ENCODE peak calls at places on chromosomes 16 and 17, in five cellular contexts. One of them, this sample, is unnamed. For H3K9me3, the result is how much of the 10 kb centered on the place peaks cover.

GRCh38 chr16:86956437-86956836 is 360.8 kb downstream of the C16orf95 start:
- DNase-seq in sigmoid colon: peak
- DNase-seq in right lobe of liver: no peak
- DNase-seq in A549: no peak
- DNase-seq in keratinocyte: no peak
- DNase-seq in this sample: no peak

GRCh38 chr17:1091885-1092284 is 87.9 kb downstream of the ABR start:
- DNase-seq in keratinocyte: no peak
- DNase-seq in right lobe of liver: no peak
- DNase-seq in A549: no peak
- DNase-seq in sigmoid colon: no peak
- DNase-seq in this sample: no peak

GRCh38 chr17:336110-337021 is 16.2 kb downstream of the RPH3AL start:
- DNase-seq in right lobe of liver: peak
- DNase-seq in A549: no peak
- DNase-seq in sigmoid colon: peak
- DNase-seq in keratinocyte: no peak
- DNase-seq in this sample: no peak

GRCh38 chr16:13178318-13178717 is 276.9 kb downstream of the SHISA9 start:
- DNase-seq in sigmoid colon: no peak
- DNase-seq in right lobe of liver: no peak
- DNase-seq in A549: no peak
- DNase-seq in keratinocyte: no peak
- DNase-seq in this sample: no peak

GRCh38 chr16:56321571-56321970 is 103.8 kb downstream of the AMFR start:
- DNase-seq in sigmoid colon: no peak
- DNase-seq in right lobe of liver: no peak
- DNase-seq in keratinocyte: no peak
- DNase-seq in A549: no peak
- DNase-seq in this sample: no peak

GRCh38 chr17:50871369-50871768 is 5.2 kb upstream of the TOB1 start:
- DNase-seq in A549: no peak
- DNase-seq in right lobe of liver: no peak
- DNase-seq in sigmoid colon: no peak
- DNase-seq in keratinocyte: no peak
- DNase-seq in this sample: no peak

GRCh38 chr16:19841184-19841583 is 43.5 kb downstream of the GPRC5B start:
- DNase-seq in right lobe of liver: no peak
- DNase-seq in keratinocyte: no peak
- DNase-seq in sigmoid colon: no peak
- DNase-seq in A549: no peak
- DNase-seq in this sample: no peak

GRCh38 chr16:54526916-54527315 is 240.3 kb upstream of the IRX3 start:
- DNase-seq in keratinocyte: no peak
- DNase-seq in right lobe of liver: no peak
- DNase-seq in A549: no peak
- DNase-seq in sigmoid colon: no peak
- DNase-seq in this sample: no peak

GRCh38 chr17:6453279-6454024 is 9.2 kb downstream of the PIMREG start:
- DNase-seq in keratinocyte: no peak
- DNase-seq in A549: no peak
- DNase-seq in sigmoid colon: no peak
- DNase-seq in right lobe of liver: no peak
- DNase-seq in this sample: no peak

GRCh38 chr16:89355686-89356085 is 134.7 kb downstream of the ANKRD11 start:
- DNase-seq in keratinocyte: no peak
- DNase-seq in sigmoid colon: no peak
- DNase-seq in A549: no peak
- DNase-seq in right lobe of liver: no peak
- DNase-seq in this sample: no peak

GRCh38 chr16:70276392-70276791 is 12.9 kb downstream of the AARS1 start:
- DNase-seq in right lobe of liver: no peak
- DNase-seq in A549: no peak
- DNase-seq in sigmoid colon: no peak
- DNase-seq in keratinocyte: no peak
- DNase-seq in this sample: no peak

GRCh38 chr17:48054238-48055185 is 6.4 kb downstream of the NFE2L1 start:
- DNase-seq in A549: no peak
- DNase-seq in keratinocyte: peak
- DNase-seq in sigmoid colon: peak
- DNase-seq in right lobe of liver: peak
- DNase-seq in this sample: no peak

GRCh38 chr17:36851230-36851629 is 86.0 kb upstream of the LHX1 start:
- DNase-seq in right lobe of liver: no peak
- DNase-seq in keratinocyte: peak
- DNase-seq in A549: peak
- DNase-seq in sigmoid colon: no peak
- DNase-seq in this sample: no peak

GRCh38 chr17:40563371-40564052 is 1.8 kb downstream of the CCR7 start:
- DNase-seq in keratinocyte: no peak
- DNase-seq in right lobe of liver: no peak
- DNase-seq in sigmoid colon: no peak
- DNase-seq in A549: no peak
- DNase-seq in this sample: no peak

GRCh38 chr17:77332034-77332971 is 191.5 kb downstream of the SEC14L1 start:
- DNase-seq in right lobe of liver: no peak
- DNase-seq in keratinocyte: no peak
- DNase-seq in A549: no peak
- DNase-seq in sigmoid colon: peak
- DNase-seq in this sample: peak

GRCh38 chr17:41792835-41793748 is 6.6 kb upstream of the JUP start:
- DNase-seq in sigmoid colon: no peak
- DNase-seq in keratinocyte: peak
- DNase-seq in A549: peak
- DNase-seq in right lobe of liver: no peak
- DNase-seq in this sample: no peak

GRCh38 chr17:76453431-76453743 is 435 bp upstream of the UBE2O start:
- DNase-seq in right lobe of liver: no peak
- DNase-seq in A549: no peak
- DNase-seq in keratinocyte: no peak
- DNase-seq in sigmoid colon: no peak
- DNase-seq in this sample: no peak

GRCh38 chr17:38469875-38470274 is 41.6 kb downstream of the ARHGAP23 start:
- DNase-seq in keratinocyte: no peak
- DNase-seq in sigmoid colon: no peak
- DNase-seq in A549: no peak
- DNase-seq in right lobe of liver: no peak
- DNase-seq in this sample: no peak

GRCh38 chr17:66893382-66893781 is 58.5 kb downstream of the CACNG5 start:
- DNase-seq in A549: no peak
- DNase-seq in right lobe of liver: no peak
- DNase-seq in keratinocyte: no peak
- DNase-seq in sigmoid colon: no peak
- DNase-seq in this sample: no peak

GRCh38 chr16:29012913-29013641 is 28.2 kb downstream of the LAT start:
- DNase-seq in keratinocyte: no peak
- DNase-seq in right lobe of liver: no peak
- DNase-seq in sigmoid colon: no peak
- DNase-seq in A549: no peak
- DNase-seq in this sample: no peak

GRCh38 chr16:20889625-20890275 is 10.4 kb downstream of the DCUN1D3 start:
- DNase-seq in sigmoid colon: no peak
- DNase-seq in A549: no peak
- DNase-seq in right lobe of liver: no peak
- DNase-seq in keratinocyte: no peak
- DNase-seq in this sample: no peak

GRCh38 chr17:633133-633532 is 81.5 kb downstream of the VPS53 start:
- DNase-seq in A549: no peak
- DNase-seq in sigmoid colon: no peak
- DNase-seq in keratinocyte: no peak
- DNase-seq in right lobe of liver: no peak
- DNase-seq in this sample: no peak

GRCh38 chr17:78879679-78880186 is 23.3 kb downstream of the CEP295NL start:
- DNase-seq in right lobe of liver: peak
- DNase-seq in keratinocyte: no peak
- DNase-seq in A549: no peak
- DNase-seq in sigmoid colon: peak
- DNase-seq in this sample: no peak

GRCh38 chr17:49371178-49371834 is 9.3 kb upstream of the ZNF652 start:
- DNase-seq in right lobe of liver: no peak
- DNase-seq in keratinocyte: no peak
- DNase-seq in sigmoid colon: peak
- DNase-seq in A549: no peak
- DNase-seq in this sample: no peak

GRCh38 chr16:85422374-85423185 is 190.5 kb upstream of the GSE1 start:
- DNase-seq in right lobe of liver: peak
- DNase-seq in keratinocyte: no peak
- DNase-seq in A549: no peak
- DNase-seq in sigmoid colon: peak
- DNase-seq in this sample: peak

GRCh38 chr17:64732336-64733006 is 70.4 kb upstream of the SMURF2 start:
- DNase-seq in A549: peak
- DNase-seq in sigmoid colon: no peak
- DNase-seq in keratinocyte: no peak
- DNase-seq in right lobe of liver: peak
- DNase-seq in this sample: no peak

GRCh38 chr17:58352843-58353719 is 1.1 kb upstream of the SUPT4H1 start:
- DNase-seq in A549: no peak
- DNase-seq in sigmoid colon: peak
- DNase-seq in keratinocyte: no peak
- DNase-seq in right lobe of liver: no peak
- DNase-seq in this sample: no peak

GRCh38 chr17:32461853-32462617 is 17.7 kb downstream of the PSMD11 start:
- DNase-seq in right lobe of liver: no peak
- DNase-seq in sigmoid colon: no peak
- DNase-seq in keratinocyte: no peak
- DNase-seq in A549: peak
- DNase-seq in this sample: peak

GRCh38 chr16:3408561-3409197 is 7.7 kb downstream of the ZNF174 start:
- DNase-seq in sigmoid colon: no peak
- DNase-seq in keratinocyte: no peak
- DNase-seq in A549: no peak
- DNase-seq in right lobe of liver: no peak
- DNase-seq in this sample: no peak

DNA sequence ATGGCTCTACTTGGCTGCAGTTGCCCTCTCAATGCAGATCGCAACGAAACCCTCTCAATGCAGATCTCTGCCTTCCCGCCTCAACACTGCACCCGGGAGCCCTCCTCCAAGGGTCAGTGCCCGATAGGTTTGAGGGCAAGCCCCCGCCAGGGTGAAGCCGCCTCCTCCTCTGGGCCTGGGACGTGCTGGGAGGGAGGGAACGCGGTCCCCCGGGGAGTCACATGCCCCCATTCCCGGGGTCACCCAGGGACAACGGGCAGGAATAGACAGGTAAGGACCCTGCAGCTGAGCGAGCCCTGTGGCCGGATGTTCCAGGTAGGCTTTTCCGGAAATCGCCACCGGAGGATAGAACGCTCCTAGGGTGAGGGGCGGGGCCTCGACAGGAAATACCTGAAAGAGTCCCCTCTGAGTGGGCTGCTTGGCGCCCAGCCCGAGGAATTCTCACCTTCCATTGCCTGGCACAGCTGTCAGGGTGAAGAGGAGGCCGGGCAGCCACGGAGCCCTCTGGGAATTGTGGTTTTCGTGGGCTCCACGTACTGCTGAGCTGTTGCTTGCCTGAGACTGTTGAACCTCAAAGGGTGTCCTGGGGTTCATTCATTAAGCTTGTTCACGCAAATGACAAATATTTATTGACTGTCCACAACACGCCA is 12.8 kb downstream of the ZNF174 start:
- DNase-seq in sigmoid colon: no peak
- DNase-seq in keratinocyte: no peak
- DNase-seq in right lobe of liver: no peak
- DNase-seq in A549: no peak
- DNase-seq in this sample: no peak
- H3K9me3 ChIP-seq in sigmoid colon: under half
- H3K9me3 ChIP-seq in keratinocyte: under half
- H3K9me3 ChIP-seq in right lobe of liver: under half
- H3K9me3 ChIP-seq in A549: half or more
- H3K9me3 ChIP-seq in this sample: under half

GRCh38 chr16:50516890-50517289 is 31.3 kb upstream of the NKD1 start:
- DNase-seq in keratinocyte: no peak
- DNase-seq in right lobe of liver: no peak
- DNase-seq in A549: no peak
- DNase-seq in sigmoid colon: no peak
- DNase-seq in this sample: no peak

GRCh38 chr16:50515218-50515617 is 33.0 kb upstream of the NKD1 start:
- DNase-seq in keratinocyte: no peak
- DNase-seq in sigmoid colon: no peak
- DNase-seq in right lobe of liver: no peak
- DNase-seq in A549: no peak
- DNase-seq in this sample: no peak

GRCh38 chr16:50517450-50518252 is 30.5 kb upstream of the NKD1 start:
- DNase-seq in sigmoid colon: peak
- DNase-seq in A549: no peak
- DNase-seq in keratinocyte: no peak
- DNase-seq in right lobe of liver: no peak
- DNase-seq in this sample: no peak

GRCh38 chr16:50519001-50519400 is 29.2 kb upstream of the NKD1 start:
- DNase-seq in A549: no peak
- DNase-seq in keratinocyte: no peak
- DNase-seq in sigmoid colon: peak
- DNase-seq in right lobe of liver: no peak
- DNase-seq in this sample: no peak

DNA sequence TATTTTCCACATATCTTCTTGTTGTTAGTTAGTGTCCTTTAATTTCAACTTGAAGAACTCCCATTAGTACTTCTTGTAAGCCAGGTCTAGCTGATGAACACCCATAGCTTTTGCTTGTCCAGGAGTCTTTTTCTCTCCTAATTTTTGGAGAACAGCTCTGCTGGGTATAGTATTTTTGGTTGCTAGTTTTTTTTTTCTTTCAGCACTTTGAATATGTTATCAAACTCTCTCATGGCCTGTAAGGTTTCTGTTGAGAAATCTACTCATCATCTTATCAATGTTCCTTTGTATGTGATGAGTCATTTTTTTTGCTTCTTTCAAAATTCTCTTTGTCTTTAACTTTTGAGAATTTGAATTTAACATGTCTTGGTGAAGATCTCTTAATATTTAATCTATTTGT is 31.8 kb upstream of the NKD1 start:
- DNase-seq in right lobe of liver: no peak
- DNase-seq in sigmoid colon: no peak
- DNase-seq in keratinocyte: no peak
- DNase-seq in A549: no peak
- DNase-seq in this sample: no peak
- H3K9me3 ChIP-seq in right lobe of liver: under half
- H3K9me3 ChIP-seq in sigmoid colon: under half
- H3K9me3 ChIP-seq in keratinocyte: under half
- H3K9me3 ChIP-seq in A549: under half
- H3K9me3 ChIP-seq in this sample: under half

GRCh38 chr16:3306078-3306477 is 781 bp downstream of the ZNF75A start:
- DNase-seq in keratinocyte: no peak
- DNase-seq in sigmoid colon: no peak
- DNase-seq in right lobe of liver: no peak
- DNase-seq in A549: no peak
- DNase-seq in this sample: no peak

GRCh38 chr16:3305109-3306068 is at the start of the genes TIGD7 and ZNF75A:
- DNase-seq in A549: peak
- DNase-seq in sigmoid colon: peak
- DNase-seq in keratinocyte: peak
- DNase-seq in right lobe of liver: peak
- DNase-seq in this sample: peak

GRCh38 chr16:3304370-3304769 is 860 bp downstream of the TIGD7 start:
- DNase-seq in A549: no peak
- DNase-seq in sigmoid colon: no peak
- DNase-seq in right lobe of liver: no peak
- DNase-seq in keratinocyte: no peak
- DNase-seq in this sample: no peak
- H3K9me3 ChIP-seq in A549: half or more
- H3K9me3 ChIP-seq in sigmoid colon: under half
- H3K9me3 ChIP-seq in right lobe of liver: under half
- H3K9me3 ChIP-seq in keratinocyte: under half
- H3K9me3 ChIP-seq in this sample: under half

GRCh38 chr17:19311016-19311415 is 51.5 kb downstream of the B9D1 start:
- DNase-seq in A549: no peak
- DNase-seq in keratinocyte: no peak
- DNase-seq in right lobe of liver: peak
- DNase-seq in sigmoid colon: peak
- DNase-seq in this sample: no peak
- H3K9me3 ChIP-seq in A549: under half
- H3K9me3 ChIP-seq in keratinocyte: under half
- H3K9me3 ChIP-seq in right lobe of liver: under half
- H3K9me3 ChIP-seq in sigmoid colon: under half
- H3K9me3 ChIP-seq in this sample: under half